ENCODE peak calls at places on chromosome 2, in six cellular contexts. P is fibroblast of the aortic adventitia, V is neural progenitor cell, K is right cardiac atrium, S is left ventricle myocardium inferior, J is IMR-90. X is an unnamed sample.

GRCh38 chr2:69762513-69763494 is 20.9 kb downstream of the ANXA4 start:
- DNase-seq in P (peak; percentile 52), V (no peak), K (peak; percentile 36), S (no peak), J (no peak), X (no peak)

GRCh38 chr2:201258666-201258999 is 1.7 kb upstream of the CASP8 start:
- DNase-seq in P (no peak), V (peak; percentile 4), K (no peak), S (no peak), J (no peak), X (peak; percentile 73)

GRCh38 chr2:70919672-70920366 is 15.9 kb upstream of the ATP6V1B1 start:
- DNase-seq in P (peak; percentile 79), V (peak; percentile 91), K (peak; percentile 70), S (peak; percentile 78), J (peak; percentile 64), X (peak; percentile 98)

GRCh38 chr2:96353032-96353561 is 17.5 kb downstream of the NCAPH start:
- DNase-seq in P (no peak), V (no peak), K (peak; percentile 76), S (peak; percentile 73), J (no peak), X (no peak)

GRCh38 chr2:26850565-26850964 is 2.6 kb downstream of the DPYSL5 start:
- DNase-seq in P (no peak), V (peak; percentile 18), K (no peak), S (no peak), J (no peak), X (no peak)

GRCh38 chr2:197705912-197706838 is 1.0 kb downstream of the MARS2 start:
- DNase-seq in P (no peak), V (peak; percentile 18), K (peak; percentile 39), S (peak; percentile 26), J (peak; percentile 11), X (peak; percentile 67)

GRCh38 chr2:57444731-57445414 is 601.7 kb upstream of the VRK2 start:
- DNase-seq in P (no peak), V (no peak), K (no peak), S (no peak), J (no peak), X (no peak)

GRCh38 chr2:199757466-199757865 is 93.5 kb downstream of the FTCDNL1 start:
- DNase-seq in P (peak; percentile 25), V (no peak), K (peak; percentile 28), S (peak; percentile 45), J (no peak), X (no peak)

GRCh38 chr2:149192425-149192824 is 138.0 kb upstream of the LYPD6 start:
- DNase-seq in P (no peak), V (no peak), K (no peak), S (no peak), J (no peak), X (no peak)

GRCh38 chr2:85269959-85270358 is 57.8 kb downstream of the TGOLN2 start:
- DNase-seq in P (peak; percentile 90), V (no peak), K (peak; percentile 36), S (no peak), J (peak; percentile 36), X (peak; percentile 40)

GRCh38 chr2:232376713-232377112 is 1.8 kb upstream of the ALPP start:
- DNase-seq in P (no peak), V (no peak), K (no peak), S (no peak), J (no peak), X (no peak)

GRCh38 chr2:128357561-128358370 is 39.1 kb upstream of the HS6ST1 start:
- DNase-seq in P (no peak), V (no peak), K (no peak), S (no peak), J (no peak), X (no peak)

GRCh38 chr2:215794829-215795546 is 218.4 kb downstream of the MREG start:
- DNase-seq in P (no peak), V (peak; percentile 75), K (no peak), S (no peak), J (no peak), X (peak; percentile 84)

GRCh38 chr2:134869941-134870736 is 31.7 kb downstream of the ACMSD start:
- DNase-seq in P (peak; percentile 45), V (no peak), K (peak; percentile 53), S (peak; percentile 27), J (peak; percentile 77), X (no peak)

GRCh38 chr2:34815052-34815741 is 1216.1 kb upstream of the FAM98A start:
- DNase-seq in P (no peak), V (no peak), K (no peak), S (no peak), J (no peak), X (no peak)

GRCh38 chr2:226721541-226721940 is 78.1 kb downstream of the IRS1 start:
- DNase-seq in P (peak; percentile 57), V (no peak), K (peak; percentile 47), S (peak; percentile 57), J (peak; percentile 36), X (peak; percentile 51)

GRCh38 chr2:127598711-127599110 is 47.2 kb upstream of the GPR17 start:
- DNase-seq in P (no peak), V (no peak), K (no peak), S (no peak), J (no peak), X (no peak)

GRCh38 chr2:54106631-54107454 is 8.6 kb upstream of the ACYP2 start:
- DNase-seq in P (peak; percentile 70), V (peak; percentile 67), K (no peak), S (no peak), J (peak; percentile 66), X (peak; percentile 69)

GRCh38 chr2:234957533-234958135 is 5.8 kb downstream of the SH3BP4 start:
- DNase-seq in P (peak; percentile 95), V (no peak), K (no peak), S (no peak), J (peak; percentile 81), X (peak; percentile 36)

GRCh38 chr2:59303272-59303671 is 1062.1 kb upstream of the FANCL start:
- DNase-seq in P (no peak), V (no peak), K (no peak), S (no peak), J (no peak), X (no peak)

GRCh38 chr2:45769786-45770576 is 118.5 kb downstream of the PRKCE start:
- DNase-seq in P (no peak), V (no peak), K (no peak), S (no peak), J (no peak), X (no peak)
- H3K4me3 ChIP-seq in P (no peak overlapping the region), V (no peak overlapping the region), K (no peak overlapping the region), S (no peak overlapping the region), J (no peak overlapping the region), X (no peak overlapping the region)

DNA sequence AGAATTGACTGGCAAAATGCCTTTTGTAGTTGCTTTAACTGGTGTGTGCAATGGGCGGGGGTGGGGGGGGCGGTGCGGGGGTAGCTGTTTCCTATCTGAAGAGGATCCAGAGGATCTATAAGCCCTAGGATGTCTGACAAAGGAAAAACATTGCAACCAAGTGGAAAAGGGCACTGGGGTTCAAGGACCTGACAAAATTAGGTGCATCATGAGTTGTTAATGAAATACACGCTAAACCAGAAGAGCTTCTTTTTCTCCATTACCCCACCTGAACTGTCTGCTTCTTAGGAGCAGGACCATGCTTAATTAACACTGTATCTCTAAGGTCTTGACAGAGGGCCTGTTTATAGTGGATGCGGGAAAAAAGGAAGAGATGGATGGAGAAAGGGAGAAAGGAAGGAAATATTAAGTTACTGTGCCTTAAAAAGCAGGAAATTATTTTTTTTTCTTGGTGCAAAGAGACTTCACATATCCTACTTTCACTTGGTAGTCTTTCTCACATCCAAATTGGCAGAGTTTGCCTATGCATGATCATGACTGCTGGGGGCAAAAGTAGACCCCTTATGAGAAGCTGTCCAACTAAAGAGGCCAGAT is 4.7 kb downstream of the RND3 start:
- DNase-seq in P (peak; percentile 30), V (no peak), K (no peak), S (no peak), J (peak; percentile 18), X (no peak)
- H3K4me3 ChIP-seq in P (peak overlapping the region; percentile 32), V (no peak overlapping the region), K (no peak overlapping the region), S (peak overlapping the region; percentile 84), J (peak overlapping the region; percentile 92), X (no peak overlapping the region)

DNA sequence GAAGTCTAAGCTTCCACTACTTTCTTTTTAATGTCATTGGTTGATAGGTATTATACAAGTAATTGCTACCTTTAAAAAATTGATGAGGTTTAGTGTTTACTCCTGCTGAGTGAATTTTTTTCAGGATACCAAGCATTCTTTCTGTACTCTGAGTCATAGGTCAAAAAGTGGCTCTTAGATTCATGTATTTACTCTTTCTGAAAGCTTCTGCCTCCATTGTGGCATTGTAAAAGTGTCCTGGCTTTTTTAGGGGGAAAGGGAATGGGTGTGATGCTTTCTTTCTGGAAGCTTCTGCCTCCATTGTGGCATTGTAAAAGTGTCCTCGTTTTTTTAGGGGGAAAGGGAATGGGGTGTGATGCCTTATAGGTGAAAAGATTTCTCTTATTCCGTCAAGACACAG is 286.5 kb downstream of the LPIN1 start:
- DNase-seq in P (peak; percentile 8), V (no peak), K (no peak), S (no peak), J (peak; percentile 37), X (no peak)
- H3K4me3 ChIP-seq in P (no peak overlapping the region), V (no peak overlapping the region), K (no peak overlapping the region), S (no peak overlapping the region), J (no peak overlapping the region), X (no peak overlapping the region)

DNA sequence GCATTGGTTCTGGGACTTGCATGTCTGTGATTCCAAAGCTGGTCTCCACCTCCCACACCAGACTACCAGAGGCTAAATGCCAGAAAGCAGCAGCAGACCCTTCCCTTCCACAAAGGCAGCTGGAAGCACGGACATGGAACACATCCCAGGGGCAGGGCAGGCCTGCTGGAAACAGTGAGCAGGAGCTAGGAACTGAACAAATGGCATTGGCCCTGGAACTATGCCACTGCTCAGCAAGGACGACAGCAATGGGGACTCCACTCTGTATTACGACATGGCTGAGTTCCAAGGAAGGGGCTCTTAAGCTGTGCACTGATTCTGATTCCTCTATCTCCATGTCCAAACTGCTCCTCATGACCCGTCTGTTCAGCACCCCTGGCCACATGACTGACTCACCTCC is 77.8 kb upstream of the TFCP2L1 start:
- DNase-seq in P (peak; percentile 24), V (no peak), K (no peak), S (no peak), J (no peak), X (no peak)
- H3K4me3 ChIP-seq in P (no peak overlapping the region), V (no peak overlapping the region), K (no peak overlapping the region), S (no peak overlapping the region), J (no peak overlapping the region), X (no peak overlapping the region)

GRCh38 chr2:43285987-43286386 is 59.6 kb upstream of the ZFP36L2 start:
- DNase-seq in P (no peak), V (no peak), K (no peak), S (no peak), J (no peak), X (no peak)

GRCh38 chr2:43288417-43289305 is 62.3 kb upstream of the ZFP36L2 start:
- DNase-seq in P (peak; percentile 39), V (no peak), K (no peak), S (no peak), J (peak; percentile 67), X (no peak)

GRCh38 chr2:43279317-43279840 is 53.0 kb upstream of the ZFP36L2 start:
- DNase-seq in P (no peak), V (no peak), K (no peak), S (no peak), J (no peak), X (no peak)

GRCh38 chr2:43280994-43281393 is 54.6 kb upstream of the ZFP36L2 start:
- DNase-seq in P (no peak), V (no peak), K (no peak), S (no peak), J (no peak), X (no peak)

DNA sequence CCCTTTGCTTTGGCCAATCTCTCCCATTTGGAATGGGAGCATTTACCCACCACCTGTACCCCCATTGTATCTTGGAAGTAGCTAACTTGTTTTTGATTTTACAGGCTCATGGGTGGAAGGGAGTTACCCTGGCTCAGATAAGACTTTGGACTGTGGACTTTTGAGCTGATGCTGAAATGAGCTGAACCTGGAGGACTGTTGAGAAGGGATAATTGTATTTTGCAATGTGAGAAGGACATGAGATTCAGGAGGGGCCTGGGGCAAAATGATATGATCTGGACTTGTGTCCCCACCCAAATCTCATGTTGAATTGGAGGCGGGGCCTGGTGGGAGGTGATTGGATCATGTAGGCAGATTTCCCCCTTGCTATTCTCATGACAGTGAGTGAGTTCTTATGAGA is 58.6 kb upstream of the ZFP36L2 start:
- DNase-seq in P (no peak), V (no peak), K (no peak), S (no peak), J (no peak), X (no peak)
- H3K4me3 ChIP-seq in P (no peak overlapping the region), V (no peak overlapping the region), K (no peak overlapping the region), S (no peak overlapping the region), J (no peak overlapping the region), X (no peak overlapping the region)